ENCODE peak calls at places on chromosome 11, in nine cellular contexts. One of them, this sample, is unnamed.
A peak's percentile ranks its signal among the peaks of the same experiment; 100 is the strongest.

GRCh38 chr11:123064268-123064657 is 2.3 kb upstream of the HSPA8 start:
- DNase-seq in GM23248: no peak
- DNase-seq in PC-3: no peak
- DNase-seq in OCI-LY7: peak; percentile 14
- DNase-seq in HCT116: no peak
- DNase-seq in neural progenitor cell: no peak
- DNase-seq in SK-N-SH: no peak
- DNase-seq in GM23338: no peak
- DNase-seq in hepatocyte: no peak
- DNase-seq in this sample: no peak

GRCh38 chr11:93196816-93197382 is 892 bp downstream of the SLC36A4 start:
- DNase-seq in GM23248: peak; percentile 56
- DNase-seq in PC-3: peak; percentile 30
- DNase-seq in OCI-LY7: peak; percentile 8
- DNase-seq in HCT116: peak; percentile 8
- DNase-seq in neural progenitor cell: no peak
- DNase-seq in SK-N-SH: peak; percentile 7
- DNase-seq in GM23338: peak; percentile 57
- DNase-seq in hepatocyte: peak; percentile 13
- DNase-seq in this sample: no peak

GRCh38 chr11:107988397-107989158 is 20.1 kb upstream of the CUL5 start:
- DNase-seq in GM23248: no peak
- DNase-seq in PC-3: peak; percentile 23
- DNase-seq in OCI-LY7: no peak
- DNase-seq in HCT116: no peak
- DNase-seq in neural progenitor cell: no peak
- DNase-seq in SK-N-SH: no peak
- DNase-seq in GM23338: no peak
- DNase-seq in hepatocyte: no peak
- DNase-seq in this sample: no peak

GRCh38 chr11:114346709-114347141 is 50.5 kb downstream of the NNMT start:
- DNase-seq in GM23248: no peak
- DNase-seq in PC-3: peak; percentile 44
- DNase-seq in OCI-LY7: no peak
- DNase-seq in HCT116: no peak
- DNase-seq in neural progenitor cell: no peak
- DNase-seq in SK-N-SH: no peak
- DNase-seq in GM23338: no peak
- DNase-seq in hepatocyte: no peak
- DNase-seq in this sample: peak; percentile 21

GRCh38 chr11:103586756-103587155 is 449.7 kb upstream of the DDI1 start:
- DNase-seq in GM23248: peak; percentile 18
- DNase-seq in PC-3: peak; percentile 8
- DNase-seq in OCI-LY7: no peak
- DNase-seq in HCT116: no peak
- DNase-seq in neural progenitor cell: no peak
- DNase-seq in SK-N-SH: no peak
- DNase-seq in GM23338: no peak
- DNase-seq in hepatocyte: no peak
- DNase-seq in this sample: no peak

GRCh38 chr11:86577663-86578636 is 94.5 kb downstream of the ME3 start:
- DNase-seq in GM23248: peak; percentile 93
- DNase-seq in PC-3: peak; percentile 88
- DNase-seq in OCI-LY7: no peak
- DNase-seq in HCT116: peak; percentile 58
- DNase-seq in neural progenitor cell: no peak
- DNase-seq in SK-N-SH: no peak
- DNase-seq in GM23338: no peak
- DNase-seq in hepatocyte: peak; percentile 72
- DNase-seq in this sample: no peak

GRCh38 chr11:20355221-20356219 is 8.0 kb upstream of the HTATIP2 start:
- DNase-seq in GM23248: peak; percentile 72
- DNase-seq in PC-3: peak; percentile 68
- DNase-seq in OCI-LY7: peak; percentile 35
- DNase-seq in HCT116: peak; percentile 54
- DNase-seq in neural progenitor cell: peak; percentile 63
- DNase-seq in SK-N-SH: peak; percentile 56
- DNase-seq in GM23338: peak; percentile 64
- DNase-seq in hepatocyte: peak; percentile 72
- DNase-seq in this sample: peak; percentile 55

GRCh38 chr11:9494316-9494715 is 33.5 kb downstream of the ZNF143 start:
- DNase-seq in GM23248: no peak
- DNase-seq in PC-3: no peak
- DNase-seq in OCI-LY7: no peak
- DNase-seq in HCT116: no peak
- DNase-seq in neural progenitor cell: no peak
- DNase-seq in SK-N-SH: no peak
- DNase-seq in GM23338: no peak
- DNase-seq in hepatocyte: no peak
- DNase-seq in this sample: no peak

GRCh38 chr11:91794146-91794545 is 430.5 kb upstream of the FAT3 start:
- DNase-seq in GM23248: no peak
- DNase-seq in PC-3: no peak
- DNase-seq in OCI-LY7: no peak
- DNase-seq in HCT116: no peak
- DNase-seq in neural progenitor cell: no peak
- DNase-seq in SK-N-SH: no peak
- DNase-seq in GM23338: no peak
- DNase-seq in hepatocyte: no peak
- DNase-seq in this sample: no peak

GRCh38 chr11:80562726-80563125 is 1121.9 kb upstream of the TENM4 start:
- DNase-seq in GM23248: no peak
- DNase-seq in PC-3: no peak
- DNase-seq in OCI-LY7: no peak
- DNase-seq in HCT116: no peak
- DNase-seq in neural progenitor cell: peak; percentile 54
- DNase-seq in SK-N-SH: no peak
- DNase-seq in GM23338: peak; percentile 20
- DNase-seq in hepatocyte: no peak
- DNase-seq in this sample: no peak

GRCh38 chr11:66419825-66420224 is 1.0 kb upstream of the NPAS4 start:
- DNase-seq in GM23248: no peak
- DNase-seq in PC-3: no peak
- DNase-seq in OCI-LY7: no peak
- DNase-seq in HCT116: no peak
- DNase-seq in neural progenitor cell: peak; percentile 85
- DNase-seq in SK-N-SH: peak; percentile 89
- DNase-seq in GM23338: peak; percentile 81
- DNase-seq in hepatocyte: no peak
- DNase-seq in this sample: no peak

GRCh38 chr11:113689711-113690618 is 16.1 kb downstream of the TMPRSS5 start:
- DNase-seq in GM23248: no peak
- DNase-seq in PC-3: no peak
- DNase-seq in OCI-LY7: no peak
- DNase-seq in HCT116: peak; percentile 3
- DNase-seq in neural progenitor cell: no peak
- DNase-seq in SK-N-SH: no peak
- DNase-seq in GM23338: no peak
- DNase-seq in hepatocyte: no peak
- DNase-seq in this sample: no peak

GRCh38 chr11:134584001-134584561 is 172.0 kb upstream of the B3GAT1 start:
- DNase-seq in GM23248: no peak
- DNase-seq in PC-3: no peak
- DNase-seq in OCI-LY7: no peak
- DNase-seq in HCT116: no peak
- DNase-seq in neural progenitor cell: no peak
- DNase-seq in SK-N-SH: peak; percentile 74
- DNase-seq in GM23338: no peak
- DNase-seq in hepatocyte: no peak
- DNase-seq in this sample: no peak

GRCh38 chr11:34749666-34750659 is 129.1 kb downstream of the EHF start:
- DNase-seq in GM23248: peak; percentile 72
- DNase-seq in PC-3: peak; percentile 91
- DNase-seq in OCI-LY7: no peak
- DNase-seq in HCT116: no peak
- DNase-seq in neural progenitor cell: no peak
- DNase-seq in SK-N-SH: no peak
- DNase-seq in GM23338: no peak
- DNase-seq in hepatocyte: peak; percentile 35
- DNase-seq in this sample: no peak

GRCh38 chr11:68735125-68735524 is 16.2 kb downstream of the TESMIN start:
- DNase-seq in GM23248: no peak
- DNase-seq in PC-3: no peak
- DNase-seq in OCI-LY7: no peak
- DNase-seq in HCT116: no peak
- DNase-seq in neural progenitor cell: no peak
- DNase-seq in SK-N-SH: no peak
- DNase-seq in GM23338: no peak
- DNase-seq in hepatocyte: no peak
- DNase-seq in this sample: no peak

GRCh38 chr11:78470861-78471442 is 53.3 kb upstream of the GAB2 start:
- DNase-seq in GM23248: no peak
- DNase-seq in PC-3: no peak
- DNase-seq in OCI-LY7: no peak
- DNase-seq in HCT116: no peak
- DNase-seq in neural progenitor cell: no peak
- DNase-seq in SK-N-SH: no peak
- DNase-seq in GM23338: no peak
- DNase-seq in hepatocyte: no peak
- DNase-seq in this sample: no peak

GRCh38 chr11:133549796-133550195 is 17.5 kb upstream of the OPCML start:
- DNase-seq in GM23248: no peak
- DNase-seq in PC-3: no peak
- DNase-seq in OCI-LY7: no peak
- DNase-seq in HCT116: no peak
- DNase-seq in neural progenitor cell: no peak
- DNase-seq in SK-N-SH: no peak
- DNase-seq in GM23338: no peak
- DNase-seq in hepatocyte: no peak
- DNase-seq in this sample: no peak

GRCh38 chr11:19428206-19429001 is 187.7 kb upstream of the E2F8 start:
- DNase-seq in GM23248: no peak
- DNase-seq in PC-3: peak; percentile 89
- DNase-seq in OCI-LY7: no peak
- DNase-seq in HCT116: no peak
- DNase-seq in neural progenitor cell: peak; percentile 58
- DNase-seq in SK-N-SH: no peak
- DNase-seq in GM23338: peak; percentile 35
- DNase-seq in hepatocyte: peak; percentile 35
- DNase-seq in this sample: no peak

GRCh38 chr11:64264371-64264852 is 13.1 kb downstream of the PLCB3 start:
- DNase-seq in GM23248: no peak
- DNase-seq in PC-3: no peak
- DNase-seq in OCI-LY7: no peak
- DNase-seq in HCT116: no peak
- DNase-seq in neural progenitor cell: no peak
- DNase-seq in SK-N-SH: peak; percentile 83
- DNase-seq in GM23338: no peak
- DNase-seq in hepatocyte: no peak
- DNase-seq in this sample: no peak
- H3K4me1 ChIP-seq in GM23248: peaks cover 17% of the 10 kb centered on the region
- H3K4me1 ChIP-seq in PC-3: peaks cover 22% of the 10 kb centered on the region
- H3K4me1 ChIP-seq in OCI-LY7: peaks cover 18% of the 10 kb centered on the region
- H3K4me1 ChIP-seq in HCT116: peaks cover 19% of the 10 kb centered on the region
- H3K4me1 ChIP-seq in neural progenitor cell: peaks cover 7% of the 10 kb centered on the region
- H3K4me1 ChIP-seq in SK-N-SH: peaks cover 55% of the 10 kb centered on the region
- H3K4me1 ChIP-seq in GM23338: peaks cover 8% of the 10 kb centered on the region
- H3K4me1 ChIP-seq in hepatocyte: peaks cover 12% of the 10 kb centered on the region
- H3K4me1 ChIP-seq in this sample: no peaks in the 10 kb centered on the region

GRCh38 chr11:95337175-95337957 is 106.4 kb upstream of the SESN3 start:
- DNase-seq in GM23248: peak; percentile 70
- DNase-seq in PC-3: no peak
- DNase-seq in OCI-LY7: no peak
- DNase-seq in HCT116: no peak
- DNase-seq in neural progenitor cell: peak; percentile 90
- DNase-seq in SK-N-SH: no peak
- DNase-seq in GM23338: peak; percentile 64
- DNase-seq in hepatocyte: peak; percentile 52
- DNase-seq in this sample: peak; percentile 91
- TF ChIP-seq EZH2phosphoT487 in GM23248: no peak
- TF ChIP-seq EZH2phosphoT487 in PC-3: no peak
- TF ChIP-seq EZH2phosphoT487 in OCI-LY7: no peak
- TF ChIP-seq EZH2phosphoT487 in HCT116: no peak
- TF ChIP-seq EZH2phosphoT487 in neural progenitor cell: no peak
- TF ChIP-seq EZH2phosphoT487 in SK-N-SH: no peak
- TF ChIP-seq EZH2phosphoT487 in GM23338: no peak
- TF ChIP-seq EZH2phosphoT487 in hepatocyte: no peak
- TF ChIP-seq EZH2phosphoT487 in this sample: no peak

GRCh38 chr11:61919841-61920631 is 2.7 kb upstream of the RAB3IL1 start:
- DNase-seq in GM23248: no peak
- DNase-seq in PC-3: no peak
- DNase-seq in OCI-LY7: no peak
- DNase-seq in HCT116: no peak
- DNase-seq in neural progenitor cell: no peak
- DNase-seq in SK-N-SH: peak; percentile 11
- DNase-seq in GM23338: no peak
- DNase-seq in hepatocyte: peak; percentile 64
- DNase-seq in this sample: no peak

GRCh38 chr11:61922539-61922938 is 5.2 kb upstream of the RAB3IL1 start:
- DNase-seq in GM23248: peak; percentile 85
- DNase-seq in PC-3: no peak
- DNase-seq in OCI-LY7: no peak
- DNase-seq in HCT116: no peak
- DNase-seq in neural progenitor cell: no peak
- DNase-seq in SK-N-SH: peak; percentile 88
- DNase-seq in GM23338: no peak
- DNase-seq in hepatocyte: peak; percentile 82
- DNase-seq in this sample: no peak

GRCh38 chr11:61919113-61919840 is 1.9 kb upstream of the RAB3IL1 start:
- DNase-seq in GM23248: no peak
- DNase-seq in PC-3: no peak
- DNase-seq in OCI-LY7: peak; percentile 19
- DNase-seq in HCT116: no peak
- DNase-seq in neural progenitor cell: no peak
- DNase-seq in SK-N-SH: no peak
- DNase-seq in GM23338: no peak
- DNase-seq in hepatocyte: no peak
- DNase-seq in this sample: no peak

GRCh38 chr11:61923166-61924015 is 6.0 kb upstream of the RAB3IL1 start:
- DNase-seq in GM23248: peak; percentile 72
- DNase-seq in PC-3: no peak
- DNase-seq in OCI-LY7: no peak
- DNase-seq in HCT116: no peak
- DNase-seq in neural progenitor cell: peak; percentile 74
- DNase-seq in SK-N-SH: peak; percentile 61
- DNase-seq in GM23338: peak; percentile 67
- DNase-seq in hepatocyte: peak; percentile 94
- DNase-seq in this sample: peak; percentile 58

GRCh38 chr11:61921446-61921845 is 4.1 kb upstream of the RAB3IL1 start:
- DNase-seq in GM23248: no peak
- DNase-seq in PC-3: no peak
- DNase-seq in OCI-LY7: no peak
- DNase-seq in HCT116: no peak
- DNase-seq in neural progenitor cell: no peak
- DNase-seq in SK-N-SH: no peak
- DNase-seq in GM23338: no peak
- DNase-seq in hepatocyte: no peak
- DNase-seq in this sample: no peak
- H3K4me1 ChIP-seq in GM23248: peaks cover 18% of the 10 kb centered on the region
- H3K4me1 ChIP-seq in PC-3: no peaks in the 10 kb centered on the region
- H3K4me1 ChIP-seq in OCI-LY7: peaks cover 12% of the 10 kb centered on the region
- H3K4me1 ChIP-seq in HCT116: peaks cover 12% of the 10 kb centered on the region
- H3K4me1 ChIP-seq in neural progenitor cell: peaks cover 16% of the 10 kb centered on the region
- H3K4me1 ChIP-seq in SK-N-SH: peaks cover 48% of the 10 kb centered on the region
- H3K4me1 ChIP-seq in GM23338: peaks cover 28% of the 10 kb centered on the region
- H3K4me1 ChIP-seq in hepatocyte: peaks cover 42% of the 10 kb centered on the region
- H3K4me1 ChIP-seq in this sample: peaks cover 4% of the 10 kb centered on the region

DNA sequence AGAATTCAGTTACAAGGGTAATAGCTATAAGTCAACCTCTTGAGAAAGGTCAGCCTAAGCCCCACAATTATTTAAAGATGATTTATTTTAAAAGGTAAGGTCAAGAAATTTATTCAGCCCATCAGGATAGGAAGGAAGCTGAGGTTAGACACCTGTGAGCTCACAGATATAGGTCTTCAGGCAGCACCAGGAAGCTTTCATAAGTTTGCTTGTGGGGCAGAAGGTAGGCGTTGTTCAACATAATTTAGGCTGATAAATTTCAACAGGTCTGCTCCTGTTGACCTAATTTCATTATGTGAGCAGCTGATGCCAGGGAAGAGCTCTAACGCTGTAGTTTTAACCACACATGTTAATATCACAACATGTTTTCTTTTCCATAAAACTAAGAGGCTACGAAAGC is 118.1 kb upstream of the APOA1 start:
- DNase-seq in GM23248: no peak
- DNase-seq in PC-3: no peak
- DNase-seq in OCI-LY7: peak; percentile 79
- DNase-seq in HCT116: no peak
- DNase-seq in neural progenitor cell: no peak
- DNase-seq in SK-N-SH: no peak
- DNase-seq in GM23338: no peak
- DNase-seq in hepatocyte: no peak
- DNase-seq in this sample: peak; percentile 75
- TF ChIP-seq EZH2phosphoT487 in GM23248: no peak
- TF ChIP-seq EZH2phosphoT487 in PC-3: no peak
- TF ChIP-seq EZH2phosphoT487 in OCI-LY7: no peak
- TF ChIP-seq EZH2phosphoT487 in HCT116: no peak
- TF ChIP-seq EZH2phosphoT487 in neural progenitor cell: no peak
- TF ChIP-seq EZH2phosphoT487 in SK-N-SH: no peak
- TF ChIP-seq EZH2phosphoT487 in GM23338: no peak
- TF ChIP-seq EZH2phosphoT487 in hepatocyte: no peak
- TF ChIP-seq EZH2phosphoT487 in this sample: no peak